ENCODE peak calls at places on chromosome 5, in five cellular contexts. Q is mucosa of descending colon, C is transverse colon, M is H9, O is HFFc6. R is an unnamed sample.

GRCh38 chr5:14810941-14811573 is 60.5 kb downstream of the ANKH start:
- DNase-seq in C (no peak), O (no peak), Q (no peak), M (no peak), R (no peak)

GRCh38 chr5:169099801-169100734 is 200.9 kb downstream of the SLIT3 start:
- DNase-seq in M (no peak), O (no peak), Q (no peak), C (no peak), R (no peak)

GRCh38 chr5:1734271-1734907 is 65.2 kb downstream of the MRPL36 start:
- DNase-seq in O (no peak), Q (no peak), M (no peak), C (no peak), R (peak)

GRCh38 chr5:95962785-95963184 is 1.1 kb upstream of the ELL2 start:
- DNase-seq in C (no peak), O (no peak), Q (no peak), M (peak), R (no peak)

GRCh38 chr5:52560366-52560765 is 227.3 kb upstream of the ITGA1 start:
- DNase-seq in O (peak), Q (no peak), C (no peak), M (no peak), R (no peak)

GRCh38 chr5:54761213-54761701 is 224.1 kb downstream of the ESM1 start:
- DNase-seq in Q (no peak), M (no peak), O (peak), C (no peak), R (no peak)

GRCh38 chr5:175003531-175003930 is 279.1 kb downstream of the MSX2 start:
- DNase-seq in M (no peak), Q (no peak), C (no peak), O (no peak), R (no peak)

GRCh38 chr5:96641368-96641767 is 20.8 kb upstream of the CAST start:
- DNase-seq in M (no peak), C (no peak), O (no peak), Q (no peak), R (no peak)

GRCh38 chr5:45225571-45226031 is 416.9 kb downstream of the MRPS30 start:
- DNase-seq in M (peak), Q (no peak), C (no peak), O (no peak), R (no peak)
- TF ChIP-seq CTCF in M (peak), Q (no peak), C (no peak), O (no peak), R (peak)

GRCh38 chr5:39260095-39260494 is 40.7 kb upstream of the FYB1 start:
- DNase-seq in C (no peak), Q (no peak), M (no peak), O (no peak), R (no peak)
- TF ChIP-seq CTCF in C (no peak), Q (no peak), M (no peak), O (no peak), R (no peak)

GRCh38 chr5:7519564-7519963 is 123.6 kb downstream of the ADCY2 start:
- DNase-seq in Q (no peak), M (no peak), C (no peak), O (no peak), R (no peak)
- TF ChIP-seq CTCF in Q (no peak), M (no peak), C (no peak), O (no peak), R (no peak)

DNA sequence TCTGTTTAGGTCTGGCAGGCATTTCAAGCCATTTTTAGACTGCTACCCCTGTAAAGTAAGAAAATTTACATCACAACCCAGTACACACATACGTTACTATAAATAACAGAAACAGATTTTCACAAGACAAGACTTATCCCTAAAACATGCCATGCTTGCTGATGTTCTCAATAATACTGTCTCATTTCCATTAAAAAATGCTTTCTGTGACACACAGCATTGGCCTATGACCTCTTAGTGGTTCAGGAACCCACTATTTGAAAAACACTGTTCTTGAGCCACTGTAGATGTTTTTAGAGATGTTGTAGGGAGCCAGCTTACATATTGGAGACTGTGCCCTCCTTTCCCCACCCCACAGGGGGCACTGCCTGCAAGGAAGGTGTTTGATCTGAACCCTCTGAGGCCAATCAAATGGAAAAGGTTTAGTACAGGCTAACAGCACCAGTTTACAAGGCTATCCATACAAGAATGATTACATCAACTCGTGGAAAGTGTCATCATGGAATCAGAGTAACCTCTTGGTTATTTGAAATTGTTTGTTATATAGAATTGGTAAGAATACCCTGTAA is 30.8 kb downstream of the ZSWIM6 start:
- DNase-seq in M (peak), O (peak), Q (no peak), C (no peak), R (no peak)
- TF ChIP-seq CTCF in M (peak), O (peak), Q (no peak), C (no peak), R (peak)

DNA sequence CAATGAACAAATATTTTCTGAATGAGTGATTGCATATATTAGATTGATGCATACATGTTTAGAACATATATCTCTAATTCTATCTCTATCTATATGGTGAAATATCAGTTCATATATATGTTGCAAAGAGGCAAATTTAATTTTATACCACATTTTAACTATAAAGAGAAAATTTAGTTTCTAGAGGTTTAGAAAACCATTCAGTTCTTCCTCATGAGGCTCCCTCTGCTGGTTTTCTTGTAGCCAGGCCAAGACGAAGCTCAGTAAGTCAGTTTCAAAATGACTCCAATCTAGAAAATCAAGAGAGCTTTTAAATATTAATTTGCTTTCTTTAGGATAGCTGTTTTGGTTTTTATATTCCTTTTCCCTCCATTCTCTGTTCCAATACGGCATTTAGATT is 312.1 kb downstream of the TMEM232 start:
- DNase-seq in C (no peak), Q (no peak), O (no peak), M (no peak), R (no peak)
- TF ChIP-seq CTCF in C (peak), Q (no peak), O (peak), M (peak), R (no peak)

GRCh38 chr5:150738862-150739261 is 20.0 kb downstream of the DCTN4 start:
- DNase-seq in M (no peak), C (no peak), O (no peak), Q (no peak), R (no peak)
- TF ChIP-seq CTCF in M (no peak), C (no peak), O (no peak), Q (no peak), R (no peak)

GRCh38 chr5:59724482-59725392 is 168.8 kb downstream of the PDE4D start:
- DNase-seq in M (peak), C (peak), O (peak), Q (no peak), R (no peak)
- TF ChIP-seq CTCF in M (peak), C (peak), O (peak), Q (peak), R (peak)

GRCh38 chr5:114360816-114361723 is 800 bp upstream of the KCNN2 start:
- DNase-seq in O (peak), M (peak), Q (peak), C (no peak), R (no peak)
- TF ChIP-seq CTCF in O (peak), M (peak), Q (no peak), C (peak), R (no peak)